ENCODE peak calls at places on chromosomes 1 and 21, in six cellular contexts. K, O, C, V, G and Q are unnamed samples.

GRCh38 chr1:226870026-226870322 is 442 bp upstream of the PSEN2 start:
- DNase-seq in C (peak), O (no peak), K (no peak), V (no peak), G (peak), Q (no peak)

GRCh38 chr1:208431721-208432120 is 187.5 kb upstream of the PLXNA2 start:
- DNase-seq in C (no peak), K (no peak), O (no peak), G (peak), V (no peak), Q (peak)

GRCh38 chr1:198088360-198089071 is 68.3 kb upstream of the NEK7 start:
- DNase-seq in G (peak), O (peak), V (no peak), C (peak), K (no peak), Q (peak)

GRCh38 chr1:57966751-57967406 is 543.0 kb upstream of the DAB1 start:
- DNase-seq in G (no peak), O (peak), K (no peak), V (peak), C (peak), Q (no peak)

GRCh38 chr1:27356628-27357280 is 10.0 kb downstream of the MAP3K6 start:
- DNase-seq in C (peak), O (no peak), V (peak), G (no peak), K (no peak), Q (no peak)

GRCh38 chr1:85438353-85438752 is 26.6 kb downstream of the DDAH1 start:
- DNase-seq in K (no peak), G (peak), C (no peak), V (no peak), O (no peak), Q (peak)

GRCh38 chr1:230849451-230850194 is 18.7 kb downstream of the C1orf198 start:
- DNase-seq in V (no peak), G (peak), K (no peak), O (no peak), C (no peak), Q (peak)

GRCh38 chr1:222970040-222970439 is 155.2 kb downstream of the DISP1 start:
- DNase-seq in C (no peak), V (no peak), G (no peak), O (no peak), K (no peak), Q (no peak)

GRCh38 chr1:99849413-99849743 is 783 bp upstream of the AGL start:
- DNase-seq in G (no peak), V (no peak), K (no peak), C (no peak), O (no peak), Q (no peak)

GRCh38 chr1:203342192-203342940 is 8.6 kb downstream of the FMOD start:
- DNase-seq in O (peak), G (peak), K (no peak), V (peak), C (peak), Q (peak)

GRCh38 chr1:207397525-207397926 is 56.6 kb upstream of the CR2 start:
- DNase-seq in K (no peak), G (no peak), C (peak), O (no peak), V (peak), Q (no peak)

GRCh38 chr1:194862129-194862528 is 1675.7 kb upstream of the B3GALT2 start:
- DNase-seq in K (no peak), O (no peak), C (no peak), G (no peak), V (no peak), Q (no peak)

GRCh38 chr1:186236921-186237320 is 138.1 kb downstream of the TPR start:
- DNase-seq in G (peak), K (no peak), C (peak), O (no peak), V (no peak), Q (peak)

GRCh38 chr1:225767591-225768540 is 9.8 kb upstream of the SRP9 start:
- DNase-seq in G (peak), O (no peak), V (peak), K (no peak), C (peak), Q (peak)

GRCh38 chr1:233790662-233791371 is 113.7 kb upstream of the SLC35F3 start:
- DNase-seq in O (peak), K (no peak), G (peak), V (peak), C (peak), Q (peak)

GRCh38 chr1:85502625-85503083 is 37.7 kb upstream of the DDAH1 start:
- DNase-seq in K (peak), G (peak), V (peak), O (peak), C (peak), Q (peak)

GRCh38 chr1:231919900-231920299 is 293.3 kb downstream of the DISC1 start:
- DNase-seq in C (peak), K (no peak), G (no peak), V (no peak), O (no peak), Q (no peak)

GRCh38 chr1:38094711-38095336 is 48.2 kb upstream of the POU3F1 start:
- DNase-seq in K (no peak), O (no peak), C (no peak), G (no peak), V (no peak), Q (no peak)

GRCh38 chr21:28419110-28419509 is 573.6 kb downstream of the LTN1 start:
- DNase-seq in O (no peak), K (no peak), G (peak), V (no peak), C (no peak), Q (peak)

GRCh38 chr1:87463917-87464565 is 135.4 kb downstream of the LMO4 start:
- DNase-seq in O (no peak), K (no peak), G (no peak), C (no peak), V (no peak), Q (no peak)

GRCh38 chr1:211734791-211735190 is 59.4 kb upstream of the NEK2 start:
- DNase-seq in V (no peak), C (no peak), G (no peak), K (no peak), O (no peak), Q (no peak)

GRCh38 chr1:9238550-9238949 is 4.0 kb downstream of the H6PD start:
- DNase-seq in K (no peak), V (no peak), C (no peak), G (peak), O (no peak), Q (peak)

GRCh38 chr1:110440877-110441276 is 10.1 kb upstream of the PROK1 start:
- DNase-seq in G (peak), O (no peak), C (no peak), K (no peak), V (no peak), Q (peak)

GRCh38 chr1:241990040-241990439 is 8.9 kb downstream of the MAP1LC3C start:
- DNase-seq in C (peak), O (no peak), K (no peak), V (peak), G (peak), Q (peak)

GRCh38 chr1:234610061-234610581 is at the start of gene IRF2BP2:
- DNase-seq in G (peak), K (no peak), O (peak), C (peak), V (peak), Q (peak)

GRCh38 chr1:196271212-196271947 is 336.9 kb downstream of the KCNT2 start:
- DNase-seq in G (no peak), C (no peak), K (no peak), O (no peak), V (no peak), Q (no peak)

GRCh38 chr1:239228451-239228850 is 157.9 kb upstream of the CHRM3 start:
- DNase-seq in K (no peak), O (no peak), C (no peak), V (no peak), G (no peak), Q (no peak)

GRCh38 chr1:116971481-116971880 is 30.1 kb upstream of the CD101 start:
- DNase-seq in V (no peak), K (no peak), C (no peak), O (no peak), G (peak), Q (no peak)

GRCh38 chr1:23577056-23577985 is 18.0 kb upstream of the ID3 start:
- DNase-seq in C (no peak), V (no peak), G (peak), K (no peak), O (no peak), Q (peak)

GRCh38 chr1:172670316-172670715 is 11.4 kb downstream of the FASLG start:
- DNase-seq in C (no peak), G (no peak), K (no peak), O (no peak), V (no peak), Q (no peak)
- H2AK5ac ChIP-seq in C (no peak), G (no peak), K (no peak), O (no peak), V (no peak), Q (no peak)

GRCh38 chr1:171346866-171347265 is 32.9 kb downstream of the FMO4 start:
- DNase-seq in C (no peak), O (no peak), K (no peak), V (no peak), G (peak), Q (no peak)

GRCh38 chr1:171344473-171344820 is 30.5 kb downstream of the FMO4 start:
- DNase-seq in G (no peak), V (no peak), O (no peak), K (no peak), C (no peak), Q (no peak)

GRCh38 chr1:171345536-171345935 is 31.6 kb downstream of the FMO4 start:
- DNase-seq in C (no peak), K (no peak), G (no peak), V (no peak), O (no peak), Q (no peak)

DNA sequence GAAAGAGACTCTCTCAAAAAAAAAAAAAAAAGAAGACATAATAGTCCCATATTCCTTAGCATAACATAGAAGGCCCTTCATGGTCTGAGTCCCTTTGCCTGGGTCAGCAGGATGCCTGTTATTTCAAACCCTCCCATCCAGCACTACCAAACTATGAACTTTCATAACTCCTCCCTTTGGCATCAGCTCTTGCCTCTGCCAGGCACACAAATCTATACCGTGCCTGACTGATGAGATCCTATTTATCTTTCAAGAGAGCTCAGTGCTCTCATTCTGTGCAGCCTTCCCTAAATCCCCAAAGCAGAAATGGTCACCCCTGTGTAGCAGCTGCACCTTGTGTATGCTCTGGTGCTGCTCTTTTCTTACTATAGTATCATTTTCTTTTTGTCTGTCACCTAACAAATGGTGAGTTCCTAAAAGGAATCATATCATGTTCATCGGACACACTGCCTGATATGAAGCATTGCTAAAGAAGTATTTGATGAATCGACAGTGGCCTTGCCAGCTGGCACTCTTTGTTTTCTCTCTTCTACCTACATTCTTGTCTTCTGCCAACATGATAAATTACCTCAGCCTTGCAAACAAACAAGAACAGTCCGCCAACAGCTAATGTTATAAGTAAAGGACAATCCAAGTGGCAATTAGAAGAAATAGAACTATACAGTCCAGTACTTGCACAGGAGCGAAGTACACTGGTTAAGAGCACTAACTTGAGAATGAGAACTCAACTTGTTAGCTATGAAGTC is 29.9 kb downstream of the FMO4 start:
- DNase-seq in O (no peak), C (no peak), G (no peak), K (no peak), V (no peak), Q (no peak)
- H2BK15ac ChIP-seq in O (no peak), C (no peak), G (no peak), K (no peak), V (no peak), Q (no peak)

GRCh38 chr1:14943516-14943851 is 210.1 kb upstream of the TMEM51 start:
- DNase-seq in G (no peak), K (no peak), V (no peak), C (no peak), O (no peak), Q (no peak)

GRCh38 chr1:14939527-14940284 is 213.8 kb upstream of the TMEM51 start:
- DNase-seq in G (peak), V (no peak), C (no peak), K (no peak), O (no peak), Q (peak)

GRCh38 chr1:14944471-14944981 is 209.0 kb upstream of the TMEM51 start:
- DNase-seq in O (no peak), V (no peak), C (no peak), G (peak), K (no peak), Q (no peak)

GRCh38 chr1:14940285-14940890 is 213.2 kb upstream of the TMEM51 start:
- DNase-seq in K (no peak), G (no peak), V (no peak), C (no peak), O (no peak), Q (no peak)

DNA sequence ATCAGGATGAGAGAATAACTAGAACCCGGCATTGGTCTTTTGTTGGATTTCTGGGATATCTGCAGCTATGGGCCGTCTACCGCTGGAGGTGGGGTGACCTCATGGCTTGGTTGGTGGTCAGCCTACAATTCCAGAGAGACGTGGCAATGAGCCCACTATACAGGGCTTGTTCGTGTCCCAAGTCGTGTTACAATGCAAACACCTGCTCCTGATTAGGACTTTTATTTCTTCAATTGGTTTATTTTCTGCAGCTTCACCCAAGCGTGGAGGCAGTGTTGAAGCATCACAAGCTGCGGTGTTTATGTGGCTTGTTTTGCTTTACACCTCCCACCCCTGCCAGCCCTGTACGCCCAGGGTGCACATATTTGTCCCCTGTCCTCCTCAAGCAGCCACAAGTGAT is 211.7 kb upstream of the TMEM51 start:
- DNase-seq in C (no peak), O (no peak), G (no peak), K (no peak), V (no peak), Q (no peak)
- H2AK5ac ChIP-seq in C (no peak), O (no peak), G (peak), K (no peak), V (no peak), Q (peak)

DNA sequence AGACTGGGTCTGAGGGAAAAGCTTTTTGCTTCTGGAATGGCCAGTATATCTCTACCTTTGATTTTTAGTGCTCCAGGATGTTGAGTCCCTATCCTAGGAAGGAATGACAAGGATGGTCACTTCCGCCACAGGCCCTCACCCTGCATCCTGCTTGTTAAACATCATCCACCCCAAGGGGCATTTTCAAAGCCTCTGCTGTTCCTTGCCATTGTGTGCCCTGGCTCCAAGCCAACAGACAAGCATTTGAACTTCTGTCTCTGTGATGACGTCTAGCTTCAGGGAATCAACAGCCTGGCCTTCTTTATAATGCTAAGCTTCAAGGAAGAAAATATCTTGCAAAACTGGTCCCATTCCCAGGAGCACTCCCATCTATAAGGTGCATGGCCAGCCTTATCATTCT is 12.3 kb upstream of the JAM2 start:
- DNase-seq in G (no peak), O (no peak), C (no peak), K (no peak), V (no peak), Q (no peak)
- H2BK15ac ChIP-seq in G (no peak), O (no peak), C (no peak), K (no peak), V (no peak), Q (no peak)

GRCh38 chr1:200296091-200296661 is 113.7 kb downstream of the ZNF281 start:
- DNase-seq in V (no peak), O (no peak), G (peak), C (no peak), K (no peak), Q (no peak)
- H2AK5ac ChIP-seq in V (no peak), O (no peak), G (no peak), C (no peak), K (no peak), Q (no peak)

DNA sequence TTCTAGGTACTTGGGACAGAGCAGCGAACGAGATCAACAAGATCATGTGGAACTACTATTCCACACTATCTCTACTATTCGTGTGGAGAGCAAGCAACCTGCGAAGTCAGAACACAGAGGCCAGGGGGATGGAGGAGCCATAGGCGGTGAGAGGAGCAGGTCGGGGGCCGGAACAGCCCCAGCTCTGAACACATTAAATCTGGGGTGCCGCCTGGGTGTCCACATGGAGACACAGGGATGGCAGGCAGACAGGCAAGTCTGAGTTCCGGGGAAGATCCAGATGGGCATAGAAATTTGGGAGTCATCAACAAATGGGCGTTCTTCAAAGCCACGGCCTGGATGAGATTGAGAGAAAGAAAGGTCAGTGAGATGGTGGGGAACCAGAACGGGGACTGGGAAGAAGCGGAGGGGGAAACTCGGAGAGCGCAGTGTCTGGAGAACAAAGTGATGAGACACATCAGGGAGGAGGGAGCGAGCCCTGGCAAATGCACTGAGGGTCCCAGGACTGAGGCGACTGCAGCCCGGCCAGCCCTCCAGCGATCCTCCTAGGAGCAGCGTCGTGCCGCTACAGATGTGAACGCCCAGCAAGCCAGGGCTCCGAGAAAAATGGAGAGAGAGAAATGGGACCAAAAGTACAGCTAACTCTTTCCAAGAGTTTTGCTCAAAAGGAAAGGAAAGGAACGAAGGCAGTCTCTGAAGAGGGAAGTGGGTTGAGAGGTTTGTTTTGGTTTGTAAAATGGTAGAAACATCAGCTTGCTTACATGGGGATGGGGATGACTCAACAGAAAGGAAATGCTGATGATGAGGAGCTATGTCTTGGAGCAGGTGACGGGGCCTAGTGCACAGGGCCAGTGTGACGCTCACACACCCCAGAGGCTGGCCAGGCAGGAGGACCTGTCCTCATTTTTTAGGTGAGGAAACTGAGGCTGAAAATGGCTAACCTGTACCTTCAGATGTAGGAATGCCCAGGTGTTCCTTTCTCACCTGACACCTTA is 84.5 kb downstream of the GLIS1 start:
- DNase-seq in O (no peak), C (peak), G (peak), V (no peak), K (no peak), Q (peak)
- H2BK15ac ChIP-seq in O (no peak), C (no peak), G (no peak), V (no peak), K (no peak), Q (peak)

GRCh38 chr21:31196724-31197123 is 147.3 kb downstream of the TIAM1 start:
- DNase-seq in K (no peak), V (no peak), O (no peak), G (no peak), C (no peak), Q (no peak)

GRCh38 chr21:31191553-31191952 is 152.5 kb downstream of the TIAM1 start:
- DNase-seq in K (no peak), G (no peak), V (no peak), O (no peak), C (no peak), Q (peak)

GRCh38 chr21:31193761-31194160 is 150.3 kb downstream of the TIAM1 start:
- DNase-seq in G (no peak), V (peak), O (no peak), C (no peak), K (no peak), Q (no peak)

GRCh38 chr21:31195334-31196015 is 148.6 kb downstream of the TIAM1 start:
- DNase-seq in O (no peak), K (no peak), V (no peak), C (no peak), G (no peak), Q (no peak)

GRCh38 chr21:31194510-31195293 is 149.4 kb downstream of the TIAM1 start:
- DNase-seq in C (no peak), K (no peak), G (no peak), O (no peak), V (no peak), Q (no peak)
- H2AK5ac ChIP-seq in C (no peak), K (no peak), G (no peak), O (no peak), V (no peak), Q (no peak)

GRCh38 chr1:31675161-31675560 is 28.7 kb downstream of the COL16A1 start:
- DNase-seq in C (no peak), K (no peak), O (no peak), G (no peak), V (no peak), Q (no peak)

GRCh38 chr1:31677949-31678348 is 25.9 kb downstream of the COL16A1 start:
- DNase-seq in K (no peak), C (no peak), G (no peak), V (no peak), O (no peak), Q (no peak)

GRCh38 chr1:31674626-31675025 is 29.2 kb downstream of the COL16A1 start:
- DNase-seq in O (no peak), K (peak), C (peak), G (no peak), V (no peak), Q (no peak)

GRCh38 chr1:31677401-31677800 is 26.4 kb downstream of the COL16A1 start:
- DNase-seq in V (no peak), K (no peak), G (no peak), C (no peak), O (no peak), Q (no peak)

GRCh38 chr1:31675761-31676160 is 28.1 kb downstream of the COL16A1 start:
- DNase-seq in O (no peak), V (no peak), C (no peak), K (no peak), G (no peak), Q (no peak)
- H2BK15ac ChIP-seq in O (no peak), V (no peak), C (no peak), K (no peak), G (no peak), Q (no peak)